ENCODE peak calls at places on chromosomes 11 and 22, in six cellular contexts. One of them, this sample, is unnamed.

GRCh38 chr11:128400382-128401203 is 186.8 kb downstream of the ETS1 start:
- DNase-seq in right lobe of liver: no peak
- DNase-seq in A549: no peak
- DNase-seq in transverse colon: no peak
- DNase-seq in lower lobe of right lung: no peak
- DNase-seq in SJSA1: peak; percentile 43
- DNase-seq in this sample: peak; percentile 91

GRCh38 chr22:44383071-44383575 is 70.4 kb upstream of the SHISAL1 start:
- DNase-seq in right lobe of liver: peak; percentile 75
- DNase-seq in A549: no peak
- DNase-seq in transverse colon: no peak
- DNase-seq in lower lobe of right lung: peak; percentile 3
- DNase-seq in SJSA1: no peak
- DNase-seq in this sample: no peak

GRCh38 chr11:12497431-12497830 is 120.1 kb downstream of the PARVA start:
- DNase-seq in right lobe of liver: no peak
- DNase-seq in A549: no peak
- DNase-seq in transverse colon: no peak
- DNase-seq in lower lobe of right lung: no peak
- DNase-seq in SJSA1: no peak
- DNase-seq in this sample: no peak

GRCh38 chr11:100647861-100648260 is 39.2 kb upstream of the ARHGAP42 start:
- DNase-seq in right lobe of liver: no peak
- DNase-seq in A549: no peak
- DNase-seq in transverse colon: no peak
- DNase-seq in lower lobe of right lung: no peak
- DNase-seq in SJSA1: no peak
- DNase-seq in this sample: no peak

GRCh38 chr22:30433773-30434172 is 8.2 kb downstream of the MTFP1 start:
- DNase-seq in right lobe of liver: peak; percentile 24
- DNase-seq in A549: no peak
- DNase-seq in transverse colon: no peak
- DNase-seq in lower lobe of right lung: no peak
- DNase-seq in SJSA1: no peak
- DNase-seq in this sample: no peak

GRCh38 chr22:49306632-49306975 is 521.1 kb downstream of the BRD1 start:
- DNase-seq in right lobe of liver: no peak
- DNase-seq in A549: no peak
- DNase-seq in transverse colon: no peak
- DNase-seq in lower lobe of right lung: no peak
- DNase-seq in SJSA1: no peak
- DNase-seq in this sample: no peak

GRCh38 chr22:37894939-37895670 is 11.0 kb upstream of the MICALL1 start:
- DNase-seq in right lobe of liver: no peak
- DNase-seq in A549: no peak
- DNase-seq in transverse colon: no peak
- DNase-seq in lower lobe of right lung: no peak
- DNase-seq in SJSA1: no peak
- DNase-seq in this sample: no peak

GRCh38 chr11:73321342-73322110 is 13.4 kb downstream of the ARHGEF17 start:
- DNase-seq in right lobe of liver: no peak
- DNase-seq in A549: no peak
- DNase-seq in transverse colon: no peak
- DNase-seq in lower lobe of right lung: peak; percentile 62
- DNase-seq in SJSA1: peak; percentile 54
- DNase-seq in this sample: peak; percentile 65

GRCh38 chr11:102407901-102408300 is 44.7 kb downstream of the TMEM123 start:
- DNase-seq in right lobe of liver: no peak
- DNase-seq in A549: no peak
- DNase-seq in transverse colon: no peak
- DNase-seq in lower lobe of right lung: no peak
- DNase-seq in SJSA1: no peak
- DNase-seq in this sample: no peak

GRCh38 chr11:128771102-128771501 is 77.2 kb downstream of the FLI1 start:
- DNase-seq in right lobe of liver: no peak
- DNase-seq in A549: no peak
- DNase-seq in transverse colon: no peak
- DNase-seq in lower lobe of right lung: no peak
- DNase-seq in SJSA1: no peak
- DNase-seq in this sample: no peak

GRCh38 chr22:19849800-19850481 is 4.7 kb downstream of the GNB1L start:
- DNase-seq in right lobe of liver: peak; percentile 20
- DNase-seq in A549: no peak
- DNase-seq in transverse colon: no peak
- DNase-seq in lower lobe of right lung: peak; percentile 81
- DNase-seq in SJSA1: no peak
- DNase-seq in this sample: no peak

GRCh38 chr22:41397143-41397811 is 15.5 kb downstream of the TEF start:
- DNase-seq in right lobe of liver: peak; percentile 91
- DNase-seq in A549: no peak
- DNase-seq in transverse colon: peak; percentile 76
- DNase-seq in lower lobe of right lung: no peak
- DNase-seq in SJSA1: no peak
- DNase-seq in this sample: no peak

GRCh38 chr11:19225123-19225522 is 15.6 kb downstream of the E2F8 start:
- DNase-seq in right lobe of liver: no peak
- DNase-seq in A549: no peak
- DNase-seq in transverse colon: no peak
- DNase-seq in lower lobe of right lung: no peak
- DNase-seq in SJSA1: no peak
- DNase-seq in this sample: no peak

GRCh38 chr11:131476266-131476665 is 105.9 kb downstream of the NTM start:
- DNase-seq in right lobe of liver: no peak
- DNase-seq in A549: no peak
- DNase-seq in transverse colon: no peak
- DNase-seq in lower lobe of right lung: no peak
- DNase-seq in SJSA1: no peak
- DNase-seq in this sample: no peak

GRCh38 chr11:47577460-47578041 is 1.2 kb downstream of the KBTBD4 start:
- DNase-seq in right lobe of liver: peak; percentile 31
- DNase-seq in A549: no peak
- DNase-seq in transverse colon: no peak
- DNase-seq in lower lobe of right lung: peak; percentile 20
- DNase-seq in SJSA1: no peak
- DNase-seq in this sample: no peak

GRCh38 chr22:39820266-39820665 is 73.3 kb downstream of the ENTHD1 start:
- DNase-seq in right lobe of liver: no peak
- DNase-seq in A549: peak; percentile 11
- DNase-seq in transverse colon: no peak
- DNase-seq in lower lobe of right lung: no peak
- DNase-seq in SJSA1: peak; percentile 68
- DNase-seq in this sample: peak; percentile 74

GRCh38 chr11:45665933-45666647 is 668 bp upstream of the CHST1 start:
- DNase-seq in right lobe of liver: peak; percentile 14
- DNase-seq in A549: no peak
- DNase-seq in transverse colon: no peak
- DNase-seq in lower lobe of right lung: no peak
- DNase-seq in SJSA1: no peak
- DNase-seq in this sample: no peak

GRCh38 chr11:63868399-63869064 is 29.6 kb downstream of the MARK2 start:
- DNase-seq in right lobe of liver: no peak
- DNase-seq in A549: no peak
- DNase-seq in transverse colon: no peak
- DNase-seq in lower lobe of right lung: no peak
- DNase-seq in SJSA1: no peak
- DNase-seq in this sample: peak; percentile 29
- H3K4me3 ChIP-seq in right lobe of liver: no peak overlapping the region
- H3K4me3 ChIP-seq in A549: no peak overlapping the region
- H3K4me3 ChIP-seq in transverse colon: no peak overlapping the region
- H3K4me3 ChIP-seq in lower lobe of right lung: no peak overlapping the region
- H3K4me3 ChIP-seq in SJSA1: no peak overlapping the region
- H3K4me3 ChIP-seq in this sample: no peak overlapping the region

DNA sequence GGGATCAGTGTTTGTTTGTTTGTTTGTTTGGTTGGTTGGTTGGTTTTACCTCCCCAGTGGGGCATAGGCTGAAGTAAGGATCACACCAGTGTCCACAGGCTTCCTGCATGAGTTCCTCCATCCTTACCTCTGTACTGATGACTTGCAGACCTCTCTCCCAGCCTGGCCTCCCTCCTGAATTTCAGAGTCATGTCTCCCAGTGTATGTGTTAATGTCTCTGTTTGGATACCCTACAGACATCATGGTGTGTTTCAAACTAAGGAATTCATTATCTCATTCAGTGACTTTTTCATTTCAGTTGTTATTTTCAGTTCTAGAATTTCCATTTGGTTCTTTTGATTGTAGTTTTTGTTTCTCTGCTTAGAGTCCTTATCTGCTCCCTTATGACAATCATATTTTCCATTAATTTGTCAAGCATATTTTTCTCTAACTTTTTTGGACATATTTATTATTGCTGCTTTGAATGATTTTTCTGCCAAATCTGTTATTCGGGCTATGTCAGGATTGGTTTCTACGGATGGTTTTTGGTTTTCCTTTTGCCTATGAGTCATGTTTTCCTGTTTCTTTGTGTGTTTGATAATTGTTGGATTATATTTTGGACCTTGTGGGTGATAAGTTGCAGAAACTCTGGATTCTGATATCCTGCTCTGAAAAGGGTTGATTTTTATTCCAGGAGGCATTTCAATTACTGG is 23.6 kb downstream of the MYEOV start:
- DNase-seq in right lobe of liver: no peak
- DNase-seq in A549: no peak
- DNase-seq in transverse colon: no peak
- DNase-seq in lower lobe of right lung: no peak
- DNase-seq in SJSA1: peak; percentile 66
- DNase-seq in this sample: peak; percentile 21
- H3K4me3 ChIP-seq in right lobe of liver: no peak overlapping the region
- H3K4me3 ChIP-seq in A549: no peak overlapping the region
- H3K4me3 ChIP-seq in transverse colon: no peak overlapping the region
- H3K4me3 ChIP-seq in lower lobe of right lung: no peak overlapping the region
- H3K4me3 ChIP-seq in SJSA1: no peak overlapping the region
- H3K4me3 ChIP-seq in this sample: no peak overlapping the region

GRCh38 chr22:25852223-25852622 is 110.2 kb downstream of the MYO18B start:
- DNase-seq in right lobe of liver: no peak
- DNase-seq in A549: no peak
- DNase-seq in transverse colon: no peak
- DNase-seq in lower lobe of right lung: no peak
- DNase-seq in SJSA1: no peak
- DNase-seq in this sample: no peak
- H3K4me3 ChIP-seq in right lobe of liver: no peak overlapping the region
- H3K4me3 ChIP-seq in A549: no peak overlapping the region
- H3K4me3 ChIP-seq in transverse colon: no peak overlapping the region
- H3K4me3 ChIP-seq in lower lobe of right lung: no peak overlapping the region
- H3K4me3 ChIP-seq in SJSA1: no peak overlapping the region
- H3K4me3 ChIP-seq in this sample: no peak overlapping the region

DNA sequence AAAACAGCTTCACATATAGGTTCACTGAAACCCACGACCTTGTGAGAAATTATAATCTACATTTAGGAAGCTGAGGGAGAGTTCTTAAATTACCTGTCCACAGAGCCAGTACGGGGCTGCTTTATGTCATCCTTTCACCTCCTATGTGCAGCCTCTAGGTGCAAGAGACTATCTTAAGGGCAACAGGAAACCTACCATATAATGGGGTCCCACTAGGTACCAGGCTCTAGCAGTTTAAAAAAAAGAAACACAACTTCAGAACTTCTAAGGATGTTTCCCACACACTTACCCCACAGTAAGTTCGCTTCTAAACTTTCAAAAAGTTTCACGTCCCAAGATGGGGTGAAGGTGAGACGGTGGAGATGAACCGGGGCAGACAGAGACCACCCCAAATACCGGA is 573 bp downstream of the STK33 start:
- DNase-seq in right lobe of liver: no peak
- DNase-seq in A549: no peak
- DNase-seq in transverse colon: no peak
- DNase-seq in lower lobe of right lung: no peak
- DNase-seq in SJSA1: no peak
- DNase-seq in this sample: no peak
- H3K4me3 ChIP-seq in right lobe of liver: peak overlapping the region; percentile 57
- H3K4me3 ChIP-seq in A549: peak overlapping the region; percentile 61
- H3K4me3 ChIP-seq in transverse colon: peak overlapping the region; percentile 73
- H3K4me3 ChIP-seq in lower lobe of right lung: peak overlapping the region; percentile 59
- H3K4me3 ChIP-seq in SJSA1: no peak overlapping the region
- H3K4me3 ChIP-seq in this sample: peak overlapping the region; percentile 54